ENCODE peak calls at places on chromosomes 7 and 10, in five cellular contexts. V is heart right ventricle, E is left ventricle myocardium inferior, O is mucosa of descending colon, M is psoas muscle. R is an unnamed sample.

GRCh38 chr10:4678023-4678950 is 147.7 kb upstream of the AKR1E2 start:
- DNase-seq in V (no peak), E (no peak), O (peak; percentile 27), M (no peak), R (no peak)

GRCh38 chr7:142880886-142881505 is 4.5 kb downstream of the TRPV6 start:
- DNase-seq in V (no peak), E (no peak), O (peak; percentile 49), M (no peak), R (no peak)

GRCh38 chr10:98924526-98924925 is 311.1 kb downstream of the HPSE2 start:
- DNase-seq in V (no peak), E (no peak), O (no peak), M (no peak), R (no peak)

GRCh38 chr7:27108390-27109127 is 6.1 kb upstream of the HOXA2 start:
- DNase-seq in V (no peak), E (no peak), O (peak; percentile 66), M (peak; percentile 80), R (peak; percentile 55)

GRCh38 chr7:142671506-142671905 is 77.8 kb upstream of the PRSS1 start:
- DNase-seq in V (no peak), E (no peak), O (no peak), M (no peak), R (no peak)

GRCh38 chr7:134736381-134736780 is 43.1 kb upstream of the CALD1 start:
- DNase-seq in V (no peak), E (no peak), O (no peak), M (no peak), R (no peak)

GRCh38 chr7:87875151-87876039 is 765 bp downstream of the SLC25A40 start:
- DNase-seq in V (no peak), E (peak; percentile 31), O (peak; percentile 46), M (no peak), R (no peak)

GRCh38 chr7:26690135-26690534 is 174.3 kb downstream of the SKAP2 start:
- DNase-seq in V (no peak), E (no peak), O (no peak), M (no peak), R (no peak)

GRCh38 chr10:93336110-93336509 is 146.0 kb downstream of the MYOF start:
- DNase-seq in V (no peak), E (no peak), O (no peak), M (no peak), R (no peak)

GRCh38 chr7:32062150-32062549 is 8.1 kb downstream of the PDE1C start:
- DNase-seq in V (peak; percentile 51), E (no peak), O (peak; percentile 77), M (peak; percentile 43), R (peak; percentile 69)

GRCh38 chr7:48173313-48173712 is 2.1 kb downstream of the ABCA13 start:
- DNase-seq in V (no peak), E (no peak), O (no peak), M (no peak), R (no peak)

GRCh38 chr10:100693815-100694214 is 51.6 kb upstream of the PAX2 start:
- DNase-seq in V (no peak), E (no peak), O (no peak), M (no peak), R (no peak)

GRCh38 chr10:125160856-125161569 is 650 bp upstream of the CTBP2 start:
- DNase-seq in V (peak; percentile 80), E (peak; percentile 78), O (peak; percentile 71), M (peak; percentile 83), R (peak; percentile 79)

GRCh38 chr10:5575144-5575481 is 50.4 kb downstream of the CALML3 start:
- DNase-seq in V (no peak), E (no peak), O (no peak), M (no peak), R (peak; percentile 8)

GRCh38 chr7:19982841-19983835 is 209.7 kb upstream of the TMEM196 start:
- DNase-seq in V (no peak), E (no peak), O (peak; percentile 74), M (peak; percentile 15), R (peak; percentile 48)

GRCh38 chr7:116953727-116954442 is 584 bp downstream of the ST7 start:
- DNase-seq in V (peak; percentile 59), E (peak; percentile 45), O (peak; percentile 67), M (peak; percentile 69), R (peak; percentile 65)

GRCh38 chr10:34097682-34098081 is 717.4 kb downstream of the PARD3 start:
- DNase-seq in V (no peak), E (no peak), O (no peak), M (no peak), R (no peak)

GRCh38 chr7:131557521-131558385 is 1.3 kb upstream of the PODXL start:
- DNase-seq in V (peak; percentile 60), E (peak; percentile 58), O (peak; percentile 31), M (peak; percentile 42), R (peak; percentile 82)

GRCh38 chr10:80462277-80462985 is 8.3 kb downstream of the TSPAN14 start:
- DNase-seq in V (no peak), E (no peak), O (no peak), M (no peak), R (no peak)

GRCh38 chr7:138125119-138125518 is 48.9 kb downstream of the AKR1D1 start:
- DNase-seq in V (no peak), E (no peak), O (no peak), M (no peak), R (no peak)

GRCh38 chr7:85686410-85687181 is 499.7 kb upstream of the SEMA3D start:
- DNase-seq in V (no peak), E (no peak), O (no peak), M (no peak), R (no peak)

GRCh38 chr10:51708609-51709008 is 9.2 kb upstream of the CSTF2T start:
- DNase-seq in V (no peak), E (no peak), O (no peak), M (no peak), R (no peak)

GRCh38 chr10:24465124-24465874 is 256.4 kb downstream of the KIAA1217 start:
- DNase-seq in V (no peak), E (no peak), O (peak; percentile 47), M (no peak), R (no peak)

GRCh38 chr7:112192236-112193154 is 13.7 kb downstream of the DOCK4 start:
- DNase-seq in V (no peak), E (no peak), O (no peak), M (no peak), R (peak; percentile 16)

GRCh38 chr7:94656925-94657731 is 1.2 kb upstream of the SGCE start:
- DNase-seq in V (no peak), E (no peak), O (peak; percentile 17), M (no peak), R (peak; percentile 29)

GRCh38 chr10:124401633-124402032 is 17.1 kb downstream of the OAT start:
- DNase-seq in V (no peak), E (no peak), O (no peak), M (no peak), R (no peak)

GRCh38 chr7:115078386-115078785 is 156.5 kb downstream of the MDFIC start:
- DNase-seq in V (no peak), E (no peak), O (no peak), M (no peak), R (no peak)

GRCh38 chr10:94677691-94678090 is 5.8 kb upstream of the CYP2C18 start:
- DNase-seq in V (no peak), E (no peak), O (peak; percentile 51), M (no peak), R (no peak)

GRCh38 chr10:22420787-22421517 is 75.7 kb downstream of the SPAG6 start:
- DNase-seq in V (no peak), E (no peak), O (no peak), M (no peak), R (no peak)

GRCh38 chr7:26937306-26937705 is 72.9 kb upstream of the SKAP2 start:
- DNase-seq in V (no peak), E (no peak), O (no peak), M (no peak), R (no peak)

GRCh38 chr10:90125406-90125805 is 424.0 kb downstream of the KIF20B start:
- DNase-seq in V (no peak), E (no peak), O (no peak), M (no peak), R (no peak)

GRCh38 chr7:121744319-121744718 is 128.6 kb upstream of the PTPRZ1 start:
- DNase-seq in V (no peak), E (no peak), O (no peak), M (no peak), R (no peak)

GRCh38 chr7:151309306-151309705 is 32.3 kb upstream of the NUB1 start:
- DNase-seq in V (no peak), E (no peak), O (no peak), M (no peak), R (no peak)

GRCh38 chr7:107686816-107687387 is 26.3 kb downstream of the SLC26A4 start:
- DNase-seq in V (no peak), E (no peak), O (no peak), M (no peak), R (no peak)

GRCh38 chr7:155009570-155010157 is 6.7 kb upstream of the PAXIP1 start:
- DNase-seq in V (no peak), E (no peak), O (peak; percentile 38), M (no peak), R (no peak)

GRCh38 chr10:70650751-70651150 is 21.6 kb upstream of the ADAMTS14 start:
- DNase-seq in V (no peak), E (no peak), O (no peak), M (no peak), R (no peak)
- H3K9me3 ChIP-seq in V (peaks cover 19% of the 10 kb centered on the region), E (no peaks in the 10 kb centered on the region), O (peaks cover 4% of the 10 kb centered on the region), M (no peaks in the 10 kb centered on the region), R (no peaks in the 10 kb centered on the region)

GRCh38 chr7:114048386-114049235 is 129.8 kb upstream of the PPP1R3A start:
- DNase-seq in V (no peak), E (no peak), O (peak; percentile 12), M (no peak), R (no peak)
- H3K9me3 ChIP-seq in V (no peaks in the 10 kb centered on the region), E (no peaks in the 10 kb centered on the region), O (no peaks in the 10 kb centered on the region), M (no peaks in the 10 kb centered on the region), R (no peaks in the 10 kb centered on the region)

GRCh38 chr10:96176985-96177384 is 46.9 kb downstream of the ZNF518A start:
- DNase-seq in V (no peak), E (no peak), O (no peak), M (no peak), R (no peak)
- H3K9me3 ChIP-seq in V (peaks cover 49% of the 10 kb centered on the region), E (peaks cover 65% of the 10 kb centered on the region), O (peaks cover 24% of the 10 kb centered on the region), M (peaks cover 37% of the 10 kb centered on the region), R (no peaks in the 10 kb centered on the region)

GRCh38 chr7:46463170-46463569 is 542.1 kb upstream of the IGFBP3 start:
- DNase-seq in V (no peak), E (no peak), O (no peak), M (no peak), R (no peak)

GRCh38 chr7:46468753-46469356 is 547.8 kb upstream of the IGFBP3 start:
- DNase-seq in V (no peak), E (no peak), O (no peak), M (no peak), R (no peak)
- H3K9me3 ChIP-seq in V (peaks cover 98% of the 10 kb centered on the region), E (peaks cover 100% of the 10 kb centered on the region), O (peaks cover 92% of the 10 kb centered on the region), M (peaks cover 67% of the 10 kb centered on the region), R (peaks cover 21% of the 10 kb centered on the region)

GRCh38 chr7:64310426-64310825 is 3.3 kb upstream of the ZNF736 start:
- DNase-seq in V (no peak), E (no peak), O (no peak), M (no peak), R (no peak)

GRCh38 chr7:64312826-64313225 is 935 bp upstream of the ZNF736 start:
- DNase-seq in V (peak; percentile 12), E (no peak), O (no peak), M (no peak), R (no peak)

GRCh38 chr7:64307254-64308018 is 6.3 kb upstream of the ZNF736 start:
- DNase-seq in V (peak; percentile 91), E (peak; percentile 94), O (peak; percentile 96), M (peak; percentile 88), R (peak; percentile 97)

GRCh38 chr7:64313740-64314491 is at the start of gene ZNF736:
- DNase-seq in V (peak; percentile 85), E (peak; percentile 89), O (peak; percentile 92), M (peak; percentile 87), R (peak; percentile 94)

GRCh38 chr7:64308019-64308275 is 5.8 kb upstream of the ZNF736 start:
- DNase-seq in V (no peak), E (no peak), O (peak; percentile 46), M (no peak), R (no peak)
- H3K9me3 ChIP-seq in V (no peaks in the 10 kb centered on the region), E (no peaks in the 10 kb centered on the region), O (no peaks in the 10 kb centered on the region), M (no peaks in the 10 kb centered on the region), R (no peaks in the 10 kb centered on the region)

R was measured in right cardiac atrium.